ENCODE peak calls at places on chromosomes 3 and 15, in four cellular contexts. J is mesenchymal stem cell, R is neuronal stem cell, C is IMR-90. L is an unnamed sample.

GRCh38 chr15:74786659-74787165 is 4.8 kb downstream of the CSK start:
- DNase-seq in J (no peak), C (no peak), R (no peak), L (no peak)

GRCh38 chr15:95018888-95019545 is 787.7 kb downstream of the MCTP2 start:
- DNase-seq in R (no peak), J (peak), C (peak), L (no peak)

GRCh38 chr3:44237665-44238064 is 4.0 kb upstream of the TOPAZ1 start:
- DNase-seq in R (no peak), J (no peak), C (no peak), L (peak)

GRCh38 chr3:48470286-48470685 is 23.7 kb downstream of the ATRIP start:
- DNase-seq in J (no peak), C (no peak), R (no peak), L (no peak)

GRCh38 chr15:47384776-47385175 is 332.5 kb upstream of the SEMA6D start:
- DNase-seq in R (no peak), J (no peak), C (peak), L (no peak)

GRCh38 chr3:101102678-101103296 is 109.6 kb upstream of the ABI3BP start:
- DNase-seq in C (peak), J (peak), R (no peak), L (no peak)

GRCh38 chr15:79154491-79155182 is 64.1 kb upstream of the RASGRF1 start:
- DNase-seq in R (peak), C (no peak), J (peak), L (no peak)

GRCh38 chr15:85757939-85758654 is 36.6 kb downstream of the KLHL25 start:
- DNase-seq in C (no peak), J (no peak), R (no peak), L (no peak)

GRCh38 chr15:80991446-80991845 is 1.8 kb upstream of the MESD start:
- DNase-seq in J (peak), C (peak), R (no peak), L (no peak)

GRCh38 chr15:60128710-60129109 is 124.6 kb downstream of the FOXB1 start:
- DNase-seq in C (no peak), R (no peak), J (no peak), L (no peak)

GRCh38 chr3:132486086-132486485 is 68.8 kb downstream of the DNAJC13 start:
- DNase-seq in R (no peak), C (peak), J (no peak), L (no peak)

GRCh38 chr15:50355980-50356379 is 982 bp upstream of the GABPB1 start:
- DNase-seq in R (no peak), C (no peak), J (no peak), L (no peak)

GRCh38 chr15:83844742-83845141 is 190.8 kb downstream of the ADAMTSL3 start:
- DNase-seq in J (peak), C (peak), R (no peak), L (no peak)

GRCh38 chr15:33460166-33460805 is 149.5 kb downstream of the RYR3 start:
- DNase-seq in C (no peak), J (no peak), R (no peak), L (no peak)

GRCh38 chr15:67105065-67105951 is 39.9 kb downstream of the SMAD3 start:
- DNase-seq in C (peak), R (no peak), J (peak), L (no peak)

GRCh38 chr15:43975326-43975725 is 148.5 kb downstream of the WDR76 start:
- DNase-seq in J (no peak), C (no peak), R (no peak), L (no peak)

GRCh38 chr15:66825731-66826130 is 123.7 kb downstream of the SMAD6 start:
- DNase-seq in R (no peak), J (no peak), C (no peak), L (no peak)

GRCh38 chr15:41944313-41944940 is 27.9 kb downstream of the EHD4 start:
- DNase-seq in J (peak), R (peak), C (peak), L (no peak)

GRCh38 chr3:172313671-172314070 is 134.6 kb downstream of the GHSR start:
- DNase-seq in C (peak), R (no peak), J (no peak), L (no peak)

GRCh38 chr15:47733085-47733484 is 15.8 kb downstream of the SEMA6D start:
- DNase-seq in R (no peak), J (no peak), C (no peak), L (no peak)

GRCh38 chr3:39209329-39209970 is 17.1 kb upstream of the XIRP1 start:
- DNase-seq in J (no peak), R (no peak), C (no peak), L (no peak)

GRCh38 chr15:22980189-22981136 is at the start of gene CYFIP1:
- DNase-seq in R (peak), C (peak), J (peak), L (peak)

GRCh38 chr15:62847900-62848489 is 194.6 kb upstream of the TPM1 start:
- DNase-seq in J (peak), R (peak), C (peak), L (peak)

GRCh38 chr3:15102256-15102655 is 3.3 kb upstream of the RBSN start:
- DNase-seq in R (no peak), J (no peak), C (no peak), L (no peak)

GRCh38 chr15:23069496-23070166 is 30.3 kb upstream of the TUBGCP5 start:
- DNase-seq in C (no peak), R (no peak), J (no peak), L (peak)

GRCh38 chr3:106208266-106208665 is 339.5 kb upstream of the CBLB start:
- DNase-seq in R (no peak), C (no peak), J (no peak), L (no peak)

GRCh38 chr15:41474436-41474835 is 19.2 kb upstream of the ITPKA start:
- DNase-seq in C (no peak), R (no peak), J (no peak), L (no peak)

GRCh38 chr15:74414081-74414580 is 19.6 kb downstream of the SEMA7A start:
- DNase-seq in R (no peak), C (no peak), J (no peak), L (no peak)

GRCh38 chr3:176663376-176663775 is 533.9 kb downstream of the TBL1XR1 start:
- DNase-seq in J (peak), R (no peak), C (peak), L (no peak)

GRCh38 chr15:58748040-58748786 is 1.3 kb downstream of the ADAM10 start:
- DNase-seq in J (no peak), C (no peak), R (no peak), L (no peak)

GRCh38 chr3:13494463-13495350 is 14.6 kb downstream of the HDAC11 start:
- DNase-seq in J (peak), C (peak), R (peak), L (no peak)

GRCh38 chr3:149217347-149217746 is 4.3 kb downstream of the CP start:
- DNase-seq in J (no peak), C (no peak), R (no peak), L (no peak)

DNA sequence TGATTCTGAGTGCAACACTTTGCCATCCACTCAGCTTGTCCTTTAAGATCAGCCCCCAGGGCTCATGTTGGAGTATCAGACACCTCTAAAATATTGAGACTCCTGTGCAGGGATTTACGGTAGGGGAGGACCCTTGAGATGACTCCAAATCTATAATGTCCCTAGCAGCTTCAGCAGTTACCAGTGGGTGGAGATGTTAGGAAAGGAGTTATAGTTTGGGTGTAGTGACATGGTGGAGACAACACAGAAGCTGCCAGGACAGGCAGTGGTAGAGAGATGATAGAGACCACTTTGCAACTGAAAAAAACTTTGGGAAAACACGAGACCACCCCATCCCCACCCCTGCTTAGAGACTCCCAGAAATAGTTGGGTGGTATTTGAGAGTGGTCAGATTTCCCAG is 43.3 kb upstream of the GSK3B start:
- DNase-seq in R (no peak), J (no peak), C (no peak), L (no peak)
- H2BK120ac ChIP-seq in R (no peak), J (no peak), C (peak), L (no peak)

DNA sequence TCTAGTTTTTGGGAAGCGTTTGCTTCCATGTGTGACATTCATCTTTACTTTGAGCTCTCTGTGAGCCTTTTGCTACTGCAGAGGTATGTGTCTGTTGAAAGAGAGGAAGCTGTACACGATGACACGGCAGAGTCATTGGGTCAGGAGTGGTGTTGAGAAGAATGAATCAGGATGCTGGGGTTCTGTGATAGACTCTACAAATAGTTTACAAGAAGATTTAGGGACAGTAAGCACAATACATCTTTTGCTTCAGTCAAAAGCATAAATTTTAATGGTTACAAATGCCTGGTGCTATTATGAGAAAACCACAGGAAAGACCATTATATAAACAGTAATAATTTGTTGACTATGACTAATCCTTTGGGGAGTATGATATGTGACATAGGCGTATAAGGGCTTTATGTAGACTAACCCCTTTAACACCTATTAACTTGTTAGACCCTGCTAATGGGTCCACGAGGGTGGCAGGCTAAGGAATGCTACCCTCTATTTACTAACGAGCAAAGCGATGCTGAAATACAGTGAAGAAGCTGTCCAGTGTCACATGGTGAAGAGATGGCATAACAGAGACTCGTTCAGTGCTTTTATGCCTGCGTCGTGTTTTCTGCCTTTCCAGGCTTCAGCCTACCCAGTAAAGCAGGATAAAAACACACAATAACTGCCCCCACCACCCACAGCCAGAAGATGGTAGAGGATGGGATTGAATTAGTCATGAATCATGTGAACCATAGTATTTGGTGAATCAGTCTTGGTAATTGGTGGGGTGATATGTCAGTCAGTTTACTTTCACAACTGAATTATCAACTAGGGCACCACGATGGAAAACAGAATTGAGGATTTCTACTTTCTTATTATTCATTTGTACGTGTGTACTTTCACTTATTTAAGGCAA is 118.8 kb downstream of the LPP start:
- DNase-seq in C (peak), R (no peak), J (peak), L (no peak)
- H2BK15ac ChIP-seq in C (peak), R (no peak), J (no peak), L (no peak)

GRCh38 chr15:31367021-31367729 is 40.5 kb downstream of the KLF13 start:
- DNase-seq in J (no peak), R (no peak), C (no peak), L (no peak)
- H2BK120ac ChIP-seq in J (no peak), R (no peak), C (no peak), L (no peak)

GRCh38 chr3:191235331-191236314 is 36.6 kb downstream of the OSTN start:
- DNase-seq in R (no peak), C (peak), J (peak), L (no peak)

GRCh38 chr3:191239439-191240035 is 40.5 kb downstream of the OSTN start:
- DNase-seq in R (no peak), C (no peak), J (no peak), L (no peak)

GRCh38 chr3:191238321-191238817 is 39.3 kb downstream of the OSTN start:
- DNase-seq in R (no peak), J (peak), C (peak), L (no peak)

GRCh38 chr3:191236635-191237034 is 37.6 kb downstream of the OSTN start:
- DNase-seq in C (peak), R (no peak), J (peak), L (no peak)

DNA sequence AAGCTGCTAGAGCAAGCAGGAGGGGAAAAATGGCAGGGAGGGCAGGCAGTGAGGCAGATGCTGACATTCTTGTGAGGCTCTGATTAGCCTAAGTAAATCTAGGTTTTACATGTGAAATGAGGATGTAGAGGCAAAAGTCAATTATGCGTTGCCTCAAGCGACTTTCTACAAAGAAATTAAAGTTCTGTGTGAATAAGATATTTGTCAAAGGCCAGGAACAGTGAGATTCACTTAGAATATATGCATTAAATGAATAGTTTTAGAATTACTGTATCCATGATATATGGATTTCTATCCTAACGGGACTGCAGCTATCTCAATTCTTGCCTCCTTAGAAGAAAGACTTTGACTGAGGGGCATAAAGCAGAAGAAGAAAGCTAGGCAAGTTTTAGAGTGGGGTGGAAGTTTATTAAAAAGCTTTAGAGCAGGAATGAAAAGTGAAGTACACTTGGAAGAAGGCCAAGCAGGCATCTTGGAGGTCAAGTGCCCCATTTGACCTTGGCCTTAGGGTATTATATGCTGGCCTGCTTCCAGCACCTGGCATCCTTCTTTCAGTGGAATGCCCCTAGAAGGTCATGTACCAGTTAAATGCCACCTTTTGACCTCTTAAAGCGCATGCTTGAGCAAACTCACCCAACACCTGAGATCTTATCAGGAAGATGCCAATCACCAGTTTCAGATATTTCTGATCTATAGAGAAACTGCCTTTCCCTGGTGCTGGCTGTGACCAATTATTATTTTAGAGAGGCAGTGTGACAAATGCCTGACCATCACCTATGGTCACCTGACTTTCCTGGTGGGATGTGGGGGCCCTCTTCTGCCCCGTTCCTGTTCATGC is 38.2 kb downstream of the OSTN start:
- DNase-seq in J (no peak), R (no peak), C (no peak), L (no peak)
- H2BK15ac ChIP-seq in J (no peak), R (no peak), C (peak), L (no peak)

DNA sequence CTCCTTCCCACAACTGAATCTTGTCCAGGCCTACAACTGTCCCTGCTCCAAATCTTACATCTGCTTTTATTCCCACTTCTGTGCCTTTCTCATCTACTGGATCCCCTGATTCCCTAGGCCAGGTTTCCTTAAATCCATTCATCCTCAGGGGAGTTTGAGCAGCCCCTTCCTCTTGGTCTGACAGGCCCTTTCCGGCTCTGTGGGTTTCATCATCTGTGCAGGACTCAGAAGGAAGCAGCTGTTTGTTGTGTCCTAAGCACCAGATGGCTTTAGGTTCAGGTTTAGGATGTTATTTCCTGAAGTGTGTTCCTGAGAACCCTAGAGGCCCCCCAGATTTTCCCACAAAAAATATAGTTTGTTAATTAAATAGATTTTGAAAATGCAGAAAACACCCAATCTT is 127.9 kb upstream of the IL12A start:
- DNase-seq in R (no peak), J (peak), C (no peak), L (no peak)
- H2BK120ac ChIP-seq in R (no peak), J (peak), C (no peak), L (no peak)

GRCh38 chr3:8992199-8992598 is 28.9 kb upstream of the RAD18 start:
- DNase-seq in J (no peak), C (no peak), R (no peak), L (no peak)

GRCh38 chr3:8996216-8996615 is 32.9 kb upstream of the RAD18 start:
- DNase-seq in C (no peak), R (no peak), J (no peak), L (no peak)

GRCh38 chr3:8992854-8993253 is 29.6 kb upstream of the RAD18 start:
- DNase-seq in C (no peak), R (no peak), J (no peak), L (no peak)

GRCh38 chr3:8993331-8993730 is 30.1 kb upstream of the RAD18 start:
- DNase-seq in C (no peak), J (no peak), R (no peak), L (no peak)

GRCh38 chr3:8994226-8994625 is 31.0 kb upstream of the RAD18 start:
- DNase-seq in C (no peak), R (no peak), J (no peak), L (no peak)
- H2BK15ac ChIP-seq in C (no peak), R (no peak), J (no peak), L (no peak)

GRCh38 chr3:179563298-179563934 is 690 bp downstream of the ACTL6A start:
- DNase-seq in C (peak), J (peak), R (peak), L (peak)

GRCh38 chr3:179560791-179561190 is 1.9 kb upstream of the ACTL6A start:
- DNase-seq in J (no peak), R (no peak), C (no peak), L (no peak)

GRCh38 chr3:179558742-179559364 is 3.9 kb upstream of the ACTL6A start:
- DNase-seq in C (peak), J (peak), R (peak), L (peak)

GRCh38 chr3:179565496-179565895 is 2.8 kb downstream of the ACTL6A start:
- DNase-seq in J (no peak), R (no peak), C (no peak), L (no peak)

GRCh38 chr3:179562467-179563297 is at the start of gene ACTL6A:
- DNase-seq in J (peak), C (peak), R (peak), L (peak)
- H2BK120ac ChIP-seq in J (peak), C (peak), R (no peak), L (no peak)

GRCh38 chr15:70094690-70095311 is 2.9 kb downstream of the TLE3 start:
- DNase-seq in R (no peak), C (no peak), J (peak), L (no peak)
- H2BK15ac ChIP-seq in R (no peak), C (peak), J (peak), L (no peak)

DNA sequence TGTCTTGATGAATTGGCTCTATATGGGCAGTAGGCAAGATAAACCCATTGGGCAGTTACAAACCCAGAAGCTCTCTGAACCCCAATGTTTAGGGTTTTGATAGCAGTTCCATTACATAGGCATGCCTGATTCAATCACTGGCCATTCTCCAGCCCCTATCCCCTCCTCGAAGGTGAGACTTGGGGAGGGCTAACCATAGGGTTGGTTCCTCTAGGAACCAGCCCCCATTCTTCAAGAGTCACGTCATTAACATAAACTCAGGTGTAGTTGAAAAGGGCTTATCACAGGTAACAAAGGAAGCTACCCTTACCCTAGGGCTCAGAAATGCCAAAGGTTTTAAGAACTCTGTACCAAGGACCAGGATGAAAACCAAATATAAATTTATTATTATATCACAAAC is 353.1 kb downstream of the ERC2 start:
- DNase-seq in J (no peak), R (no peak), C (no peak), L (no peak)
- H2BK120ac ChIP-seq in J (no peak), R (no peak), C (no peak), L (no peak)

GRCh38 chr3:42652611-42653302 is 740 bp upstream of the ZBTB47 start:
- DNase-seq in C (peak), R (no peak), J (peak), L (peak)
- H2BK15ac ChIP-seq in C (peak), R (no peak), J (peak), L (no peak)